ENCODE peak calls at places on chromosomes 16 and 17, in ten cellular contexts. One of them, this sample, is unnamed.

GRCh38 chr16:24668481-24669001 is 60.9 kb upstream of the TNRC6A start:
- DNase-seq in A549: no peak
- DNase-seq in glutamatergic neuron: no peak
- DNase-seq in activated CD4-positive, alpha-beta T cell treated with anti-CD3 and anti-CD28 coated beads for 1 hour: no peak
- DNase-seq in anterior cingulate cortex: no peak
- DNase-seq in glomerular endothelial cell: no peak
- DNase-seq in T1000: no peak
- DNase-seq in GM12865: peak; percentile 24
- DNase-seq in stimulated activated CD8-positive, alpha-beta memory T cell treated with anti-CD3 and anti-CD28 coated beads, Interleukin-7, amount 100 ng/mL, for 1 hour: no peak
- DNase-seq in T follicular helper cell: no peak
- DNase-seq in this sample: no peak

GRCh38 chr16:752008-752315 is 8.6 kb upstream of the MSLN start:
- DNase-seq in GM12865: no peak
- DNase-seq in A549: no peak
- DNase-seq in anterior cingulate cortex: no peak
- DNase-seq in glutamatergic neuron: no peak
- DNase-seq in stimulated activated CD8-positive, alpha-beta memory T cell treated with anti-CD3 and anti-CD28 coated beads, Interleukin-7, amount 100 ng/mL, for 1 hour: no peak
- DNase-seq in T1000: no peak
- DNase-seq in T follicular helper cell: no peak
- DNase-seq in glomerular endothelial cell: no peak
- DNase-seq in activated CD4-positive, alpha-beta T cell treated with anti-CD3 and anti-CD28 coated beads for 1 hour: no peak
- DNase-seq in this sample: no peak

GRCh38 chr17:1002771-1003555 is 6.0 kb downstream of the TIMM22 start:
- DNase-seq in anterior cingulate cortex: peak; percentile 35
- DNase-seq in stimulated activated CD8-positive, alpha-beta memory T cell treated with anti-CD3 and anti-CD28 coated beads, Interleukin-7, amount 100 ng/mL, for 1 hour: no peak
- DNase-seq in activated CD4-positive, alpha-beta T cell treated with anti-CD3 and anti-CD28 coated beads for 1 hour: no peak
- DNase-seq in T1000: no peak
- DNase-seq in T follicular helper cell: no peak
- DNase-seq in glomerular endothelial cell: no peak
- DNase-seq in glutamatergic neuron: no peak
- DNase-seq in GM12865: no peak
- DNase-seq in A549: no peak
- DNase-seq in this sample: no peak

GRCh38 chr16:68235105-68235881 is 634 bp downstream of the ESRP2 start:
- DNase-seq in A549: no peak
- DNase-seq in T1000: no peak
- DNase-seq in GM12865: no peak
- DNase-seq in T follicular helper cell: no peak
- DNase-seq in glomerular endothelial cell: no peak
- DNase-seq in anterior cingulate cortex: no peak
- DNase-seq in glutamatergic neuron: no peak
- DNase-seq in stimulated activated CD8-positive, alpha-beta memory T cell treated with anti-CD3 and anti-CD28 coated beads, Interleukin-7, amount 100 ng/mL, for 1 hour: no peak
- DNase-seq in activated CD4-positive, alpha-beta T cell treated with anti-CD3 and anti-CD28 coated beads for 1 hour: no peak
- DNase-seq in this sample: peak; percentile 79

GRCh38 chr17:44400226-44400847 is 10.9 kb upstream of the ITGA2B start:
- DNase-seq in T1000: no peak
- DNase-seq in glutamatergic neuron: no peak
- DNase-seq in GM12865: peak; percentile 37
- DNase-seq in stimulated activated CD8-positive, alpha-beta memory T cell treated with anti-CD3 and anti-CD28 coated beads, Interleukin-7, amount 100 ng/mL, for 1 hour: no peak
- DNase-seq in A549: peak; percentile 48
- DNase-seq in T follicular helper cell: no peak
- DNase-seq in glomerular endothelial cell: no peak
- DNase-seq in anterior cingulate cortex: no peak
- DNase-seq in activated CD4-positive, alpha-beta T cell treated with anti-CD3 and anti-CD28 coated beads for 1 hour: no peak
- DNase-seq in this sample: no peak

GRCh38 chr17:21034350-21035235 is 8.2 kb downstream of the USP22 start:
- DNase-seq in glomerular endothelial cell: no peak
- DNase-seq in anterior cingulate cortex: no peak
- DNase-seq in A549: no peak
- DNase-seq in T1000: no peak
- DNase-seq in activated CD4-positive, alpha-beta T cell treated with anti-CD3 and anti-CD28 coated beads for 1 hour: no peak
- DNase-seq in GM12865: peak; percentile 66
- DNase-seq in stimulated activated CD8-positive, alpha-beta memory T cell treated with anti-CD3 and anti-CD28 coated beads, Interleukin-7, amount 100 ng/mL, for 1 hour: no peak
- DNase-seq in glutamatergic neuron: no peak
- DNase-seq in T follicular helper cell: no peak
- DNase-seq in this sample: no peak

GRCh38 chr16:22075043-22075757 is 17.1 kb upstream of the VWA3A start:
- DNase-seq in activated CD4-positive, alpha-beta T cell treated with anti-CD3 and anti-CD28 coated beads for 1 hour: no peak
- DNase-seq in glomerular endothelial cell: no peak
- DNase-seq in T1000: no peak
- DNase-seq in T follicular helper cell: no peak
- DNase-seq in glutamatergic neuron: no peak
- DNase-seq in A549: no peak
- DNase-seq in GM12865: no peak
- DNase-seq in anterior cingulate cortex: no peak
- DNase-seq in stimulated activated CD8-positive, alpha-beta memory T cell treated with anti-CD3 and anti-CD28 coated beads, Interleukin-7, amount 100 ng/mL, for 1 hour: no peak
- DNase-seq in this sample: no peak

GRCh38 chr16:87240211-87241134 is 76.7 kb downstream of the C16orf95 start:
- DNase-seq in T follicular helper cell: no peak
- DNase-seq in activated CD4-positive, alpha-beta T cell treated with anti-CD3 and anti-CD28 coated beads for 1 hour: no peak
- DNase-seq in stimulated activated CD8-positive, alpha-beta memory T cell treated with anti-CD3 and anti-CD28 coated beads, Interleukin-7, amount 100 ng/mL, for 1 hour: no peak
- DNase-seq in A549: no peak
- DNase-seq in GM12865: no peak
- DNase-seq in T1000: no peak
- DNase-seq in glutamatergic neuron: no peak
- DNase-seq in glomerular endothelial cell: no peak
- DNase-seq in anterior cingulate cortex: no peak
- DNase-seq in this sample: no peak

GRCh38 chr16:84829168-84829965 is 9.6 kb downstream of the CRISPLD2 start:
- DNase-seq in stimulated activated CD8-positive, alpha-beta memory T cell treated with anti-CD3 and anti-CD28 coated beads, Interleukin-7, amount 100 ng/mL, for 1 hour: no peak
- DNase-seq in glomerular endothelial cell: no peak
- DNase-seq in T1000: peak; percentile 41
- DNase-seq in A549: no peak
- DNase-seq in activated CD4-positive, alpha-beta T cell treated with anti-CD3 and anti-CD28 coated beads for 1 hour: no peak
- DNase-seq in glutamatergic neuron: no peak
- DNase-seq in T follicular helper cell: no peak
- DNase-seq in anterior cingulate cortex: peak; percentile 28
- DNase-seq in GM12865: no peak
- DNase-seq in this sample: no peak

GRCh38 chr16:1112506-1113184 is 16.6 kb upstream of the C1QTNF8 start:
- DNase-seq in A549: no peak
- DNase-seq in anterior cingulate cortex: no peak
- DNase-seq in stimulated activated CD8-positive, alpha-beta memory T cell treated with anti-CD3 and anti-CD28 coated beads, Interleukin-7, amount 100 ng/mL, for 1 hour: no peak
- DNase-seq in GM12865: no peak
- DNase-seq in glomerular endothelial cell: no peak
- DNase-seq in T1000: no peak
- DNase-seq in activated CD4-positive, alpha-beta T cell treated with anti-CD3 and anti-CD28 coated beads for 1 hour: no peak
- DNase-seq in T follicular helper cell: no peak
- DNase-seq in glutamatergic neuron: no peak
- DNase-seq in this sample: no peak